ENCODE peak calls at places on chromosome 17, in four cellular contexts. One of them, this sample, is unnamed.

GRCh38 chr17:74446551-74447500 is 14.9 kb downstream of the GPRC5C start:
- DNase-seq in GM12892: no peak
- DNase-seq in esophagus muscularis mucosa: no peak
- DNase-seq in transverse colon: no peak
- DNase-seq in this sample: peak

GRCh38 chr17:64572682-64573154 is 65.9 kb downstream of the CEP95 start:
- DNase-seq in GM12892: no peak
- DNase-seq in esophagus muscularis mucosa: no peak
- DNase-seq in transverse colon: no peak
- DNase-seq in this sample: no peak

GRCh38 chr17:79591014-79591590 is 19.7 kb downstream of the RBFOX3 start:
- DNase-seq in GM12892: no peak
- DNase-seq in esophagus muscularis mucosa: no peak
- DNase-seq in transverse colon: no peak
- DNase-seq in this sample: no peak

GRCh38 chr17:5485270-5486205 is at the start of gene DERL2:
- DNase-seq in GM12892: no peak
- DNase-seq in esophagus muscularis mucosa: no peak
- DNase-seq in transverse colon: no peak
- DNase-seq in this sample: no peak

GRCh38 chr17:78313735-78314648 is 45.9 kb downstream of the SOCS3 start:
- DNase-seq in GM12892: peak
- DNase-seq in esophagus muscularis mucosa: no peak
- DNase-seq in transverse colon: peak
- DNase-seq in this sample: peak

GRCh38 chr17:78238823-78239488 is 7.5 kb downstream of the TMEM235 start:
- DNase-seq in GM12892: no peak
- DNase-seq in esophagus muscularis mucosa: no peak
- DNase-seq in transverse colon: no peak
- DNase-seq in this sample: no peak

GRCh38 chr17:82648761-82649474 is 674 bp upstream of the WDR45B start:
- DNase-seq in GM12892: peak
- DNase-seq in esophagus muscularis mucosa: no peak
- DNase-seq in transverse colon: peak
- DNase-seq in this sample: peak

GRCh38 chr17:68390888-68391545 is 66.3 kb downstream of the WIPI1 start:
- DNase-seq in GM12892: no peak
- DNase-seq in esophagus muscularis mucosa: peak
- DNase-seq in transverse colon: no peak
- DNase-seq in this sample: no peak

GRCh38 chr17:68527314-68527713 is 15.1 kb downstream of the PRKAR1A start:
- DNase-seq in GM12892: no peak
- DNase-seq in esophagus muscularis mucosa: no peak
- DNase-seq in transverse colon: no peak
- DNase-seq in this sample: no peak

GRCh38 chr17:58344047-58344790 is 7.8 kb downstream of the SUPT4H1 start:
- DNase-seq in GM12892: peak
- DNase-seq in esophagus muscularis mucosa: no peak
- DNase-seq in transverse colon: peak
- DNase-seq in this sample: peak

GRCh38 chr17:79565606-79566250 is 45.1 kb downstream of the RBFOX3 start:
- DNase-seq in GM12892: no peak
- DNase-seq in esophagus muscularis mucosa: no peak
- DNase-seq in transverse colon: no peak
- DNase-seq in this sample: peak

GRCh38 chr17:42679001-42679491 is 2.3 kb upstream of the PLEKHH3 start:
- DNase-seq in GM12892: no peak
- DNase-seq in esophagus muscularis mucosa: no peak
- DNase-seq in transverse colon: peak
- DNase-seq in this sample: no peak

GRCh38 chr17:61400786-61401279 is 1.2 kb downstream of the TBX2 start:
- DNase-seq in GM12892: no peak
- DNase-seq in esophagus muscularis mucosa: no peak
- DNase-seq in transverse colon: no peak
- DNase-seq in this sample: no peak

GRCh38 chr17:1203111-1203966 is 23.6 kb upstream of the ABR start:
- DNase-seq in GM12892: no peak
- DNase-seq in esophagus muscularis mucosa: no peak
- DNase-seq in transverse colon: peak
- DNase-seq in this sample: peak

GRCh38 chr17:44353656-44354331 is 8.7 kb downstream of the GRN start:
- DNase-seq in GM12892: no peak
- DNase-seq in esophagus muscularis mucosa: no peak
- DNase-seq in transverse colon: peak
- DNase-seq in this sample: peak

DNA sequence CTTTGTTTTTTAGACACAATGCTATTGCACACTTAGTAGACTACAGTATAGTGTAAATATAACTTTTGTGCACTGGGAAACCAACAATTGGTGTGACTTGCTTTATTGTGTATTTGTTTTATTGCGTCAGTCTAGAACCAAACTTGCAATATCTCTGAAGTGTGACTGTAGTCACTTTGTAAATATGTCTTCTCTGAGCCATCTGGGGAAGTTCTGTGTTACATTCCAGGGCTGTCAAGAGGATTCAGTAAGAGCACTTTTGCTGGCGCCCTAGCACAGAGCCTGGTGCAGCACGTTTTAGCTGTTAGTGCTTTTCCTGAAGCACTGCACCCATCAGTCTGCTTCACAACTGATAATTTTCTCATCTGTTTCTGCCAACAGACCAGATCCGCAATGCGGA is 73.2 kb downstream of the NT5M start:
- DNase-seq in GM12892: no peak
- DNase-seq in esophagus muscularis mucosa: no peak
- DNase-seq in transverse colon: no peak
- DNase-seq in this sample: peak
- TF ChIP-seq POLR2AphosphoS5 in GM12892: no peak
- TF ChIP-seq POLR2AphosphoS5 in esophagus muscularis mucosa: no peak
- TF ChIP-seq POLR2AphosphoS5 in transverse colon: no peak
- TF ChIP-seq POLR2AphosphoS5 in this sample: no peak

DNA sequence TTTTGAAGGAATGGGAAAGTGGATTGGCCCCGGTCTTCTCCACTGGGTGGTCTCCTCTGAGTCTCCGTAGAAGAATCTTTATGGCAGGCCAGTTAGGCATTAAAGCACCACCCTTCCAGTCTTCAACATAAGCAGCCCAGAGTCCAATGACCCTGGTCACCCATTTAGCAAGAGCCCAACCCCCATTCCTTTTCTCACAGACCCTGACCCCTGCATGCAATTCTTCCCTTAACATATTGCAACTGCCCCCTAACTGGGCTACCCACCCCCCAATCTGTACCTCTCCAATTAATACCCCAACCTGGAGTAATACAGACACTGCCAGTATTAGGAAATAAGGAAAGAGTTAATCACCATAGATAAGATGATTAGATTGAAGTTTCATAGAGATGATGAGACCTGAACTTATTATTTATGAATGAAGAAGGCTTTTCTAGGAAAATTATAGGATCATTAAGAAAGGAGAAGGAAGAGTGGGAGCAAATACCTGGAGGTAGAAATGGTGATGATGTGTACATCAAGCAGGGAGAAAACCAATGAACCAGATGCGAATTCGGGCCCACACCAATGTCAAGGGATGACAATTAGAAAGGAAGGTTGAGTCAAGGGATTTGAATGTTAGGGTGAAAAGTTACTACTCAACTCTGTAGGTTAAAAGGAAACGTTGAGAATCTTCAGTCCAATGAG is 2.4 kb downstream of the CCL2 start:
- DNase-seq in GM12892: no peak
- DNase-seq in esophagus muscularis mucosa: no peak
- DNase-seq in transverse colon: no peak
- DNase-seq in this sample: no peak
- TF ChIP-seq POLR2AphosphoS5 in GM12892: no peak
- TF ChIP-seq POLR2AphosphoS5 in esophagus muscularis mucosa: no peak
- TF ChIP-seq POLR2AphosphoS5 in transverse colon: no peak
- TF ChIP-seq POLR2AphosphoS5 in this sample: no peak

GRCh38 chr17:71033336-71033735 is 864.0 kb downstream of the KCNJ2 start:
- DNase-seq in GM12892: no peak
- DNase-seq in esophagus muscularis mucosa: no peak
- DNase-seq in transverse colon: no peak
- DNase-seq in this sample: no peak
- TF ChIP-seq POLR2AphosphoS5 in GM12892: no peak
- TF ChIP-seq POLR2AphosphoS5 in esophagus muscularis mucosa: no peak
- TF ChIP-seq POLR2AphosphoS5 in transverse colon: no peak
- TF ChIP-seq POLR2AphosphoS5 in this sample: no peak

GRCh38 chr17:28724500-28725165 is 1.4 kb downstream of the TLCD1 start:
- DNase-seq in GM12892: no peak
- DNase-seq in esophagus muscularis mucosa: no peak
- DNase-seq in transverse colon: no peak
- DNase-seq in this sample: no peak
- TF ChIP-seq POLR2AphosphoS5 in GM12892: no peak
- TF ChIP-seq POLR2AphosphoS5 in esophagus muscularis mucosa: no peak
- TF ChIP-seq POLR2AphosphoS5 in transverse colon: no peak
- TF ChIP-seq POLR2AphosphoS5 in this sample: no peak

GRCh38 chr17:32516940-32517711 is 30.3 kb downstream of the CDK5R1 start:
- DNase-seq in GM12892: no peak
- DNase-seq in esophagus muscularis mucosa: no peak
- DNase-seq in transverse colon: no peak
- DNase-seq in this sample: no peak

GRCh38 chr17:32517982-32518381 is 31.2 kb downstream of the CDK5R1 start:
- DNase-seq in GM12892: no peak
- DNase-seq in esophagus muscularis mucosa: no peak
- DNase-seq in transverse colon: no peak
- DNase-seq in this sample: no peak

GRCh38 chr17:32520737-32521399 is 34.1 kb downstream of the CDK5R1 start:
- DNase-seq in GM12892: no peak
- DNase-seq in esophagus muscularis mucosa: no peak
- DNase-seq in transverse colon: no peak
- DNase-seq in this sample: no peak

GRCh38 chr17:32518856-32519768 is 32.3 kb downstream of the CDK5R1 start:
- DNase-seq in GM12892: no peak
- DNase-seq in esophagus muscularis mucosa: no peak
- DNase-seq in transverse colon: peak
- DNase-seq in this sample: peak

GRCh38 chr17:32519769-32520701 is 33.2 kb downstream of the CDK5R1 start:
- DNase-seq in GM12892: no peak
- DNase-seq in esophagus muscularis mucosa: no peak
- DNase-seq in transverse colon: peak
- DNase-seq in this sample: peak
- TF ChIP-seq POLR2AphosphoS5 in GM12892: peak
- TF ChIP-seq POLR2AphosphoS5 in esophagus muscularis mucosa: no peak
- TF ChIP-seq POLR2AphosphoS5 in transverse colon: no peak
- TF ChIP-seq POLR2AphosphoS5 in this sample: peak

GRCh38 chr17:48737330-48738043 is 8.9 kb upstream of the HOXB13 start:
- DNase-seq in GM12892: no peak
- DNase-seq in esophagus muscularis mucosa: no peak
- DNase-seq in transverse colon: no peak
- DNase-seq in this sample: no peak

GRCh38 chr17:48738803-48739526 is 10.4 kb upstream of the HOXB13 start:
- DNase-seq in GM12892: no peak
- DNase-seq in esophagus muscularis mucosa: no peak
- DNase-seq in transverse colon: no peak
- DNase-seq in this sample: no peak

GRCh38 chr17:48745381-48746275 is 17.1 kb upstream of the HOXB13 start:
- DNase-seq in GM12892: no peak
- DNase-seq in esophagus muscularis mucosa: no peak
- DNase-seq in transverse colon: no peak
- DNase-seq in this sample: no peak

GRCh38 chr17:48738424-48738802 is 9.9 kb upstream of the HOXB13 start:
- DNase-seq in GM12892: no peak
- DNase-seq in esophagus muscularis mucosa: no peak
- DNase-seq in transverse colon: no peak
- DNase-seq in this sample: no peak

DNA sequence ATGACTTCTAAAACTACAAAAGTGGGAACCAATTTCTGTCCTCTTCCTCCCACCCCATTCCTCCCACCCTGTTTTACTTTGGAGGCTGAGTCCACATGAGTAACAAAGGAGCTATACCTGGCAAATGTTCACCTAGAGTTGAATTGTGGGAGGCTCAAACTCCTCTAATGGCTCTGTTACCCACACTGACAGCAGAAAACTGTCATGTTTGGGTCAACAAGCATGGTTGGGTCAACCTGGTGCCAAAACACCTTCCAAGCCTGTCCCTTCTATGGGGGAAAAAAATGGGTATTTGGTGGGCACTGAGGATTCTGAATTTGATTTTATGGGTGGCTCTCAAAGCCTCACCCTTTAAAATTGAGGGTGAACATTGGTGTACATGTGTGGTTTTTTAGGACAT is 12.0 kb upstream of the HOXB13 start:
- DNase-seq in GM12892: no peak
- DNase-seq in esophagus muscularis mucosa: no peak
- DNase-seq in transverse colon: no peak
- DNase-seq in this sample: no peak
- TF ChIP-seq POLR2AphosphoS5 in GM12892: no peak
- TF ChIP-seq POLR2AphosphoS5 in esophagus muscularis mucosa: no peak
- TF ChIP-seq POLR2AphosphoS5 in transverse colon: no peak
- TF ChIP-seq POLR2AphosphoS5 in this sample: no peak